ENCODE peak calls at places on chromosomes 2 and 18, in nine cellular contexts. E is mammary epithelial cell, H is heart right ventricle, F is fibroblast of lung, M is WERI-Rb-1, P is IMR-90, V is cardiac muscle cell, S is ovary, R is K562. U is an unnamed sample.

GRCh38 chr18:23188391-23188790 is 53.1 kb downstream of the CABLES1 start:
- DNase-seq in H (no peak), F (no peak), E (no peak), M (no peak), R (no peak), P (no peak), S (no peak), V (no peak), U (no peak)

GRCh38 chr2:44922776-44923175 is 18.7 kb upstream of the SIX3 start:
- DNase-seq in R (no peak), M (no peak), V (no peak), H (no peak), P (no peak), F (no peak), S (no peak), E (no peak), U (no peak)

GRCh38 chr2:60555066-60555793 is 1.8 kb upstream of the BCL11A start:
- DNase-seq in V (peak; percentile 79), E (peak; percentile 67), P (peak; percentile 70), M (peak; percentile 83), H (peak; percentile 48), F (peak; percentile 67), R (peak; percentile 51), S (peak; percentile 47), U (peak; percentile 58)

GRCh38 chr2:44245068-44245861 is 30.0 kb upstream of the SLC3A1 start:
- DNase-seq in E (peak; percentile 41), H (no peak), F (no peak), S (no peak), M (no peak), P (no peak), V (no peak), R (no peak), U (no peak)

GRCh38 chr18:43888601-43889000 is 611.3 kb upstream of the SYT4 start:
- DNase-seq in F (no peak), E (no peak), M (no peak), H (no peak), R (no peak), S (no peak), V (peak; percentile 18), P (no peak), U (no peak)

GRCh38 chr2:25664531-25665307 is 8.7 kb downstream of the DTNB start:
- DNase-seq in F (peak; percentile 63), E (peak; percentile 72), R (peak; percentile 80), P (peak; percentile 74), S (peak; percentile 66), M (peak; percentile 67), V (peak; percentile 80), H (peak; percentile 11), U (peak; percentile 49)

GRCh38 chr2:11674983-11675382 is 5.0 kb upstream of the NTSR2 start:
- DNase-seq in R (no peak), H (no peak), M (peak; percentile 2), E (no peak), V (no peak), S (no peak), F (no peak), P (no peak), U (no peak)

GRCh38 chr2:200399046-200399445 is 92.6 kb downstream of the SPATS2L start:
- DNase-seq in P (peak; percentile 84), V (peak; percentile 28), R (no peak), F (peak; percentile 86), S (no peak), E (peak; percentile 63), M (no peak), H (no peak), U (no peak)

GRCh38 chr2:67015681-67016080 is 381.5 kb upstream of the ETAA1 start:
- DNase-seq in R (no peak), E (peak; percentile 40), F (no peak), S (no peak), P (no peak), V (no peak), M (no peak), H (no peak), U (no peak)

GRCh38 chr2:58762176-58762781 is 521.2 kb upstream of the FANCL start:
- DNase-seq in F (peak; percentile 61), S (peak; percentile 53), H (peak; percentile 13), P (peak; percentile 28), V (peak; percentile 48), E (peak; percentile 65), R (peak; percentile 78), M (peak; percentile 66), U (peak; percentile 9)

GRCh38 chr2:168392031-168392430 is 64.0 kb upstream of the CERS6 start:
- DNase-seq in R (no peak), P (no peak), E (peak; percentile 53), V (no peak), H (no peak), M (no peak), S (no peak), F (peak; percentile 28), U (no peak)

GRCh38 chr2:223101340-223102039 is 49.5 kb downstream of the KCNE4 start:
- DNase-seq in H (no peak), S (no peak), F (peak; percentile 40), V (peak; percentile 67), E (peak; percentile 90), R (peak; percentile 71), P (peak; percentile 55), M (peak; percentile 95), U (no peak)

GRCh38 chr18:24398515-24398914 is 891 bp upstream of the OSBPL1A start:
- DNase-seq in R (no peak), M (no peak), F (peak; percentile 68), H (no peak), P (peak; percentile 46), S (no peak), E (peak; percentile 29), V (peak; percentile 48), U (no peak)

GRCh38 chr2:100242891-100243670 is 79.2 kb downstream of the LONRF2 start:
- DNase-seq in S (peak; percentile 68), V (peak; percentile 67), R (peak; percentile 72), M (peak; percentile 81), F (peak; percentile 44), P (peak; percentile 70), H (peak; percentile 75), E (peak; percentile 15), U (peak; percentile 69)

GRCh38 chr2:77034460-77034859 is 487.7 kb downstream of the LRRTM4 start:
- DNase-seq in M (no peak), P (no peak), R (no peak), H (no peak), F (no peak), V (peak; percentile 1), E (no peak), S (no peak), U (no peak)

GRCh38 chr2:25257032-25257455 is 84.7 kb downstream of the DNMT3A start:
- DNase-seq in H (no peak), M (peak; percentile 68), R (no peak), E (no peak), P (peak; percentile 85), F (peak; percentile 79), S (no peak), V (peak; percentile 62), U (peak; percentile 59)

GRCh38 chr18:31648966-31649429 is 35.4 kb downstream of the B4GALT6 start:
- DNase-seq in R (peak; percentile 51), P (peak; percentile 15), S (no peak), V (peak; percentile 36), F (peak; percentile 75), M (no peak), E (peak; percentile 74), H (no peak), U (no peak)

GRCh38 chr2:10036095-10036879 is 7.1 kb upstream of the KLF11 start:
- DNase-seq in E (peak; percentile 82), S (peak; percentile 69), P (peak; percentile 63), H (peak; percentile 68), R (no peak), M (no peak), F (peak; percentile 60), V (peak; percentile 77), U (peak; percentile 71)

DNA sequence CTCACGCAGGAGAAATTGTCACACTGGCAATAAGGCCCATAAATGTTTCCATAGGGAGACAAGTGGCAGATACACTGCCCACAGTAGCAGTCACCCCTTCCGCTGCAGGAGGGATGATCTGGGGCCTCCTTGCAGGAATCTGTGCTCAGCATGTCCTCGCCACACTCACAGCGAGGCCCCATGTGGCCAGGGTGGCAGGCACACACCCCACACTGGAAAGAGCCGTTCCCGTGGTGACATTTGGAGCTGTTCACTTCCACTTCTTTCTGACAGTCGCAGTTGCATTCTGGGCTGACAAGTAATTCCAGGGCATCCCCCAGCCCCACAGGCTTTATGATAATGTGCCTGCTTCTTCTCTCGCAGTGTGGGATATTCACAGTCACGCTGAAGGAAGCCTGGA is 62.6 kb downstream of the ITGB6 start:
- DNase-seq in M (no peak), E (no peak), S (no peak), H (no peak), F (no peak), R (no peak), V (no peak), P (no peak), U (peak; percentile 53)
- TF ChIP-seq CTCF in M (no peak), E (no peak), S (no peak), H (no peak), F (no peak), R (no peak), V (no peak), P (no peak), U (no peak)

GRCh38 chr2:134167015-134167414 is 86.9 kb upstream of the MGAT5 start:
- DNase-seq in E (peak; percentile 44), R (no peak), V (no peak), H (no peak), P (peak; percentile 70), M (no peak), F (peak; percentile 49), S (no peak), U (no peak)
- H3K27ac ChIP-seq in E (no peak overlapping the region), R (no peak overlapping the region), V (no peak overlapping the region), H (no peak overlapping the region), P (no peak overlapping the region), M (no peak overlapping the region), F (no peak overlapping the region), S (no peak overlapping the region), U (no peak overlapping the region)

GRCh38 chr2:36451512-36451911 is 95.9 kb downstream of the CRIM1 start:
- DNase-seq in F (peak; percentile 83), H (no peak), P (peak; percentile 63), V (peak; percentile 85), M (no peak), E (no peak), R (peak; percentile 81), S (no peak), U (no peak)

GRCh38 chr2:36449943-36450392 is 94.4 kb downstream of the CRIM1 start:
- DNase-seq in F (peak; percentile 83), M (no peak), R (peak; percentile 45), E (no peak), P (peak; percentile 58), S (no peak), V (peak; percentile 56), H (no peak), U (no peak)

GRCh38 chr2:36450466-36451196 is 95.1 kb downstream of the CRIM1 start:
- DNase-seq in V (peak; percentile 80), H (no peak), R (no peak), M (no peak), S (no peak), F (peak; percentile 95), E (peak; percentile 58), P (peak; percentile 89), U (no peak)

GRCh38 chr2:36446258-36446657 is 90.7 kb downstream of the CRIM1 start:
- DNase-seq in E (no peak), M (no peak), S (no peak), F (no peak), P (no peak), V (no peak), H (no peak), R (no peak), U (no peak)

GRCh38 chr2:36449213-36449612 is 93.6 kb downstream of the CRIM1 start:
- DNase-seq in R (no peak), M (no peak), H (no peak), P (no peak), F (no peak), V (no peak), S (no peak), E (no peak), U (no peak)
- H3K36me3 ChIP-seq in R (no peaks in the 10 kb centered on the region), M (no peaks in the 10 kb centered on the region), H (peaks cover 49% of the 10 kb centered on the region), P (peaks cover 37% of the 10 kb centered on the region), F (peaks cover 16% of the 10 kb centered on the region), V (no peaks in the 10 kb centered on the region), S (no peaks in the 10 kb centered on the region), E (peaks cover 41% of the 10 kb centered on the region), U (peaks cover 17% of the 10 kb centered on the region)

GRCh38 chr2:240567872-240568677 is at the start of gene RNPEPL1:
- DNase-seq in H (peak; percentile 56), S (peak; percentile 61), E (peak; percentile 47), P (no peak), V (no peak), R (peak; percentile 45), M (peak; percentile 34), F (peak; percentile 29), U (peak; percentile 44)
- TF ChIP-seq CTCF in H (no peak), S (no peak), E (no peak), P (peak; percentile 8), V (no peak), R (no peak), M (no peak), F (no peak), U (no peak)

U was measured in heart left ventricle.